ENCODE peak calls at places on chromosomes 1 and 21, in ten cellular contexts. N is left lung, M is left ventricle myocardium inferior, C is cardiac fibroblast, K is skeletal muscle cell, U is foreskin fibroblast, O is SJCRH30, B is Peyer's patch, E is astrocyte, X is transverse colon. F is an unnamed sample.

GRCh38 chr1:174875306-174875705 is 124.4 kb upstream of the CACYBP start:
- DNase-seq in N (no peak), M (no peak), C (no peak), K (no peak), U (no peak), O (no peak), B (peak), E (no peak), X (peak), F (no peak)

GRCh38 chr1:43418858-43419257 is 29.2 kb downstream of the SZT2 start:
- DNase-seq in N (no peak), M (no peak), C (no peak), K (no peak), U (no peak), O (no peak), B (no peak), E (no peak), X (no peak), F (no peak)

GRCh38 chr1:240107058-240107684 is 15.5 kb downstream of the FMN2 start:
- DNase-seq in N (no peak), M (no peak), C (no peak), K (peak), U (peak), O (no peak), B (no peak), E (peak), X (no peak), F (no peak)

GRCh38 chr21:27407296-27407695 is 440.4 kb upstream of the ADAMTS5 start:
- DNase-seq in N (no peak), M (no peak), C (peak), K (no peak), U (peak), O (no peak), B (no peak), E (no peak), X (no peak), F (no peak)

GRCh38 chr21:38806942-38807284 is 1.2 kb downstream of the ETS2 start:
- DNase-seq in N (no peak), M (no peak), C (no peak), K (no peak), U (peak), O (no peak), B (no peak), E (peak), X (no peak), F (no peak)

GRCh38 chr1:66380452-66381212 is 153.3 kb upstream of the SGIP1 start:
- DNase-seq in N (no peak), M (no peak), C (peak), K (peak), U (no peak), O (no peak), B (no peak), E (no peak), X (peak), F (no peak)

GRCh38 chr1:4210043-4210442 is 310.0 kb upstream of the C1orf174 start:
- DNase-seq in N (no peak), M (no peak), C (no peak), K (no peak), U (no peak), O (no peak), B (no peak), E (no peak), X (no peak), F (no peak)

GRCh38 chr1:108692724-108693655 is 880 bp downstream of the PRPF38B start:
- DNase-seq in N (no peak), M (peak), C (peak), K (peak), U (peak), O (peak), B (peak), E (peak), X (peak), F (peak)

GRCh38 chr1:226526801-226527595 is 21.6 kb upstream of the STUM start:
- DNase-seq in N (no peak), M (peak), C (peak), K (no peak), U (peak), O (peak), B (no peak), E (no peak), X (peak), F (no peak)

GRCh38 chr1:218886472-218886871 is 287.2 kb upstream of the LYPLAL1 start:
- DNase-seq in N (no peak), M (peak), C (peak), K (peak), U (peak), O (no peak), B (no peak), E (peak), X (no peak), F (no peak)

GRCh38 chr1:186772228-186772627 is 56.5 kb upstream of the PLA2G4A start:
- DNase-seq in N (no peak), M (no peak), C (no peak), K (no peak), U (no peak), O (no peak), B (no peak), E (no peak), X (no peak), F (no peak)
- H3K4me3 ChIP-seq in N (no peak), M (no peak), C (no peak), K (no peak), U (no peak), O (no peak), B (no peak), E (no peak), X (no peak), F (no peak)

DNA sequence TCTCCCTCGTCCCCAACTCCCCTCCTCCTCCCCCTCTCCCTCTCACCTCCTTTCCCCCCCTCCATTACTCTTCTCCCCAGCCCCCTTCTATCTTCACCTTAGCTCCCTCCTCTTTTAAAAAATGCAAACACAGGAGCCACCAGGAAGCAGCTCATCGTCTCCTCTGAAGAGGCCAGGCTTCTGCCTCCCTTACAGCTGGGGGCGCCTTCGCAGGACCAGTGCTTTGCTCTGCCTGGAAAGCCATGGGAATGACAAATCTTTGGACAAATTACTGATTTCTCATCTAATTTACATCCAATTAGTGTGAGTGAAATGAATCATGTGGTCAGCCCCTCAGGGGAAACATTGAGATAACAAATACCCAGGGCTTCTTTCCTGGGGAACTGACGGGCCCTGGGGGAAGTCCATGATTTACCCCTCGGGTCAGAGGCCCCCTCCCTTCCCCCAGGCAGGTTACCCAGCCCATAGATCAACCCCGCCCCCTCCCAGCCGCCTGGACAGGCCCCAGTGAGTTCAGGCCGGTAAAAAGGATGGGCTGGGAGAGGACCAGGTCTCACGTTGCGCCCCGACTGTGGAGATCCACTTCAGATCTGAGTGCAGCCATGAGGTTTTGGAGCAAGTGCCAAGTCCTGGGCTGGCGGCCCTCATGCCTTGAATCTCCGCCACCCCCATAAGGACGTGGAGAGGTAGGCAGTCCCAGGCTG is 300.9 kb downstream of the RRAGC start:
- DNase-seq in N (no peak), M (no peak), C (no peak), K (no peak), U (no peak), O (no peak), B (no peak), E (no peak), X (no peak), F (no peak)
- H3K4me3 ChIP-seq in N (no peak), M (no peak), C (no peak), K (no peak), U (no peak), O (no peak), B (peak), E (no peak), X (no peak), F (no peak)

GRCh38 chr1:21517161-21517589 is 8.0 kb downstream of the ALPL start:
- DNase-seq in N (no peak), M (no peak), C (no peak), K (no peak), U (no peak), O (no peak), B (no peak), E (no peak), X (no peak), F (no peak)
- H3K4me3 ChIP-seq in N (no peak), M (no peak), C (no peak), K (no peak), U (no peak), O (no peak), B (no peak), E (no peak), X (no peak), F (no peak)

GRCh38 chr1:24923485-24924113 is 6.5 kb downstream of the RUNX3 start:
- DNase-seq in N (no peak), M (no peak), C (no peak), K (no peak), U (no peak), O (no peak), B (no peak), E (no peak), X (no peak), F (no peak)
- H3K4me3 ChIP-seq in N (no peak), M (no peak), C (no peak), K (no peak), U (no peak), O (no peak), B (no peak), E (no peak), X (no peak), F (peak)

GRCh38 chr1:208244584-208244916 is 366 bp upstream of the PLXNA2 start:
- DNase-seq in N (no peak), M (no peak), C (no peak), K (no peak), U (no peak), O (no peak), B (no peak), E (no peak), X (no peak), F (no peak)
- H3K4me3 ChIP-seq in N (peak), M (peak), C (peak), K (peak), U (peak), O (peak), B (peak), E (peak), X (peak), F (peak)

DNA sequence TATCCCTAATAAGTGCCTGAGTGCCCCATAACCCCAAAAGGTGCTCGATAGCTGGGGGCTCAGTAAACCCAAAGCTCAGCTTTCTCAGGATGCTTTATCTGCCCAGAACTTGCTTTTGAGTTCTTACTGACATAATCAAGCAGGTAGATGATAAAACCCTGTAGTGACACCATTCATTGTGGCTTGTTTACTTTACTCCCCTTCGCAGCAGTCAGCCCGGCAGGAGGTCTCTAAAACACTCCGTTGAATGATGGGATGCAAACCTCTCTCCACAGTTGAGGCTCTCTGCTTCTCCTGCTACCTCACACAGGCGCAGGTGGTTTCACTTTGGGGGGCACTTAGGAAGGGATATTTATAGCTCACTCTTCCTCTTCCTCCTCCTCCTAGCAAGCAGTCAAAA is 349.4 kb downstream of the HLX start:
- DNase-seq in N (no peak), M (no peak), C (no peak), K (no peak), U (no peak), O (no peak), B (no peak), E (no peak), X (no peak), F (no peak)
- H3K4me3 ChIP-seq in N (no peak), M (no peak), C (no peak), K (no peak), U (no peak), O (no peak), B (no peak), E (no peak), X (no peak), F (no peak)

DNA sequence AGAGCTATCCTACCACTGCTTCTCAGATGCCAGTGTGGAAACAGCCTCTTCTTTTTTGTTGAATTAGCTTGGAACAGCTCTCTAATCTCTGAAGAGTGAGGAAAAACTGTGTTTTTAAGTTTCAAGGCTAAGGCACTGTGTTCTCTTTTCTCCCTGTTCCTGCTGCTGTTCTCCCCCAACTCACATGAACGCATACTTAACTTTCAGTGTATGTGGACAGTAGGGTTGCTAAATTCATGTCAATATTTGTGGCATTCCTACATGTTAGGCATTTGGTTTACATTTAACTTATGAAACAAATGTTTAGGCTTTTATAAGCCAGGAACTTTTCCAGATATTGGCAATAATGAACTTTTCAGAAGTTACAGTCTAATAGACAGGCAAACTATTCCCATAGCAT is 6.8 kb downstream of the BACH1 start:
- DNase-seq in N (no peak), M (no peak), C (no peak), K (no peak), U (no peak), O (no peak), B (no peak), E (no peak), X (no peak), F (no peak)
- H3K4me3 ChIP-seq in N (no peak), M (no peak), C (no peak), K (no peak), U (no peak), O (no peak), B (no peak), E (no peak), X (no peak), F (no peak)